ENCODE peak calls at places on chromosomes 11 and 22, in seven cellular contexts. One of them, this sample, is unnamed.

GRCh38 chr22:43953988-43954771 is 1.1 kb upstream of the SAMM50 start:
- DNase-seq in neural crest cell: no peak
- DNase-seq in lower lobe of right lung: no peak
- DNase-seq in AG04450: no peak
- DNase-seq in IMR-90: no peak
- DNase-seq in heart left ventricle: no peak
- DNase-seq in astrocyte of the spinal cord: no peak
- DNase-seq in this sample: no peak

GRCh38 chr11:29481721-29482120 is 535.1 kb downstream of the KCNA4 start:
- DNase-seq in astrocyte of the spinal cord: no peak
- DNase-seq in IMR-90: no peak
- DNase-seq in AG04450: no peak
- DNase-seq in neural crest cell: no peak
- DNase-seq in heart left ventricle: no peak
- DNase-seq in lower lobe of right lung: no peak
- DNase-seq in this sample: no peak

GRCh38 chr22:30208631-30209603 is 37.6 kb downstream of the LIF start:
- DNase-seq in neural crest cell: no peak
- DNase-seq in lower lobe of right lung: no peak
- DNase-seq in astrocyte of the spinal cord: peak; percentile 83
- DNase-seq in heart left ventricle: peak; percentile 88
- DNase-seq in AG04450: peak; percentile 86
- DNase-seq in IMR-90: peak; percentile 97
- DNase-seq in this sample: no peak

GRCh38 chr11:94178331-94178730 is 49.7 kb downstream of the PANX1 start:
- DNase-seq in AG04450: no peak
- DNase-seq in heart left ventricle: no peak
- DNase-seq in lower lobe of right lung: no peak
- DNase-seq in astrocyte of the spinal cord: no peak
- DNase-seq in neural crest cell: no peak
- DNase-seq in IMR-90: no peak
- DNase-seq in this sample: no peak

GRCh38 chr11:106939157-106939556 is 79.1 kb downstream of the GUCY1A2 start:
- DNase-seq in astrocyte of the spinal cord: no peak
- DNase-seq in lower lobe of right lung: no peak
- DNase-seq in AG04450: no peak
- DNase-seq in heart left ventricle: no peak
- DNase-seq in neural crest cell: no peak
- DNase-seq in IMR-90: no peak
- DNase-seq in this sample: no peak

GRCh38 chr22:29813563-29813962 is 24.5 kb downstream of the ASCC2 start:
- DNase-seq in neural crest cell: no peak
- DNase-seq in heart left ventricle: no peak
- DNase-seq in AG04450: no peak
- DNase-seq in IMR-90: no peak
- DNase-seq in astrocyte of the spinal cord: no peak
- DNase-seq in lower lobe of right lung: no peak
- DNase-seq in this sample: no peak

GRCh38 chr11:19713221-19714092 is 820 bp downstream of the NAV2 start:
- DNase-seq in lower lobe of right lung: peak; percentile 48
- DNase-seq in astrocyte of the spinal cord: peak; percentile 8
- DNase-seq in neural crest cell: peak; percentile 20
- DNase-seq in IMR-90: no peak
- DNase-seq in AG04450: no peak
- DNase-seq in heart left ventricle: peak; percentile 30
- DNase-seq in this sample: no peak

GRCh38 chr11:130522284-130522961 is 74.0 kb downstream of the ADAMTS15 start:
- DNase-seq in neural crest cell: peak; percentile 22
- DNase-seq in AG04450: peak; percentile 84
- DNase-seq in IMR-90: peak; percentile 97
- DNase-seq in lower lobe of right lung: peak; percentile 82
- DNase-seq in heart left ventricle: peak; percentile 97
- DNase-seq in astrocyte of the spinal cord: peak; percentile 93
- DNase-seq in this sample: no peak

GRCh38 chr11:19436932-19437331 is 196.2 kb upstream of the E2F8 start:
- DNase-seq in astrocyte of the spinal cord: no peak
- DNase-seq in AG04450: no peak
- DNase-seq in heart left ventricle: no peak
- DNase-seq in lower lobe of right lung: no peak
- DNase-seq in neural crest cell: no peak
- DNase-seq in IMR-90: no peak
- DNase-seq in this sample: no peak

GRCh38 chr22:28000361-28000760 is 81.3 kb upstream of the PITPNB start:
- DNase-seq in neural crest cell: no peak
- DNase-seq in astrocyte of the spinal cord: no peak
- DNase-seq in IMR-90: no peak
- DNase-seq in lower lobe of right lung: peak; percentile 32
- DNase-seq in AG04450: no peak
- DNase-seq in heart left ventricle: no peak
- DNase-seq in this sample: no peak

GRCh38 chr22:43425976-43426785 is 14.4 kb downstream of the MPPED1 start:
- DNase-seq in IMR-90: no peak
- DNase-seq in AG04450: no peak
- DNase-seq in heart left ventricle: peak; percentile 9
- DNase-seq in neural crest cell: no peak
- DNase-seq in lower lobe of right lung: peak; percentile 38
- DNase-seq in astrocyte of the spinal cord: no peak
- DNase-seq in this sample: no peak

GRCh38 chr22:27473533-27473932 is 328.0 kb downstream of the MN1 start:
- DNase-seq in astrocyte of the spinal cord: no peak
- DNase-seq in lower lobe of right lung: no peak
- DNase-seq in heart left ventricle: no peak
- DNase-seq in IMR-90: no peak
- DNase-seq in neural crest cell: no peak
- DNase-seq in AG04450: no peak
- DNase-seq in this sample: no peak

GRCh38 chr22:45903355-45904149 is 73.4 kb downstream of the WNT7B start:
- DNase-seq in neural crest cell: no peak
- DNase-seq in heart left ventricle: peak; percentile 40
- DNase-seq in IMR-90: peak; percentile 69
- DNase-seq in astrocyte of the spinal cord: peak; percentile 82
- DNase-seq in AG04450: peak; percentile 27
- DNase-seq in lower lobe of right lung: no peak
- DNase-seq in this sample: no peak

GRCh38 chr11:125588505-125588904 is 4.1 kb upstream of the STT3A start:
- DNase-seq in AG04450: no peak
- DNase-seq in neural crest cell: no peak
- DNase-seq in astrocyte of the spinal cord: no peak
- DNase-seq in lower lobe of right lung: no peak
- DNase-seq in IMR-90: peak; percentile 23
- DNase-seq in heart left ventricle: no peak
- DNase-seq in this sample: no peak

GRCh38 chr11:2804701-2805387 is 80.7 kb downstream of the CDKN1C start:
- DNase-seq in lower lobe of right lung: peak; percentile 44
- DNase-seq in AG04450: no peak
- DNase-seq in heart left ventricle: peak; percentile 76
- DNase-seq in IMR-90: no peak
- DNase-seq in astrocyte of the spinal cord: no peak
- DNase-seq in neural crest cell: no peak
- DNase-seq in this sample: peak; percentile 65

GRCh38 chr22:22744412-22745224 is 100.2 kb downstream of the GGTLC2 start:
- DNase-seq in lower lobe of right lung: no peak
- DNase-seq in neural crest cell: no peak
- DNase-seq in astrocyte of the spinal cord: no peak
- DNase-seq in heart left ventricle: no peak
- DNase-seq in IMR-90: no peak
- DNase-seq in AG04450: no peak
- DNase-seq in this sample: no peak

GRCh38 chr22:33601062-33601461 is 319.2 kb downstream of the LARGE1 start:
- DNase-seq in heart left ventricle: no peak
- DNase-seq in AG04450: no peak
- DNase-seq in astrocyte of the spinal cord: no peak
- DNase-seq in neural crest cell: no peak
- DNase-seq in lower lobe of right lung: no peak
- DNase-seq in IMR-90: no peak
- DNase-seq in this sample: no peak

GRCh38 chr22:33599596-33599995 is 320.7 kb downstream of the LARGE1 start:
- DNase-seq in astrocyte of the spinal cord: no peak
- DNase-seq in AG04450: no peak
- DNase-seq in IMR-90: no peak
- DNase-seq in neural crest cell: no peak
- DNase-seq in lower lobe of right lung: no peak
- DNase-seq in heart left ventricle: no peak
- DNase-seq in this sample: no peak

GRCh38 chr22:33600113-33600512 is 320.2 kb downstream of the LARGE1 start:
- DNase-seq in AG04450: no peak
- DNase-seq in IMR-90: no peak
- DNase-seq in neural crest cell: no peak
- DNase-seq in heart left ventricle: no peak
- DNase-seq in lower lobe of right lung: no peak
- DNase-seq in astrocyte of the spinal cord: no peak
- DNase-seq in this sample: no peak

GRCh38 chr22:33598821-33599220 is 321.5 kb downstream of the LARGE1 start:
- DNase-seq in lower lobe of right lung: no peak
- DNase-seq in heart left ventricle: no peak
- DNase-seq in neural crest cell: no peak
- DNase-seq in IMR-90: no peak
- DNase-seq in AG04450: no peak
- DNase-seq in astrocyte of the spinal cord: no peak
- DNase-seq in this sample: no peak

DNA sequence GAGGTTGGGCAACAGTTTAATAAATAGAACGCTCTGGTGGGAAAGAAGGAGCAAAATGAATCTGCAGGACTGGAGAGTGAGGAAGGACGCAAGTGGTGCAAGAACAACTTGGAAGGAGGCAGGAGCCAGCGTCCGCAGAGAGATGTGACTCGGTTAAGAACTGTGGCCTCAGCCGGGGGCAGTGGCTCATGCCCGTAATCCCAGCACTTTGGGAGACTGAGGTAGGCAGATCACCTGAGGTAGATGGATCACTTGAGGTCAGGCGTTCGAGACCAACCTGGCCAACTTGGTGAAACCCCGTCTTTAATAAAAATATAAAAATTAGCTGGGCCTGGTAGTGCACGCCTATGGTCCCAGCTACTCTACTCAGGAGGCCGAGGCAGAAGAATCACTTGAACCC is 319.7 kb downstream of the LARGE1 start:
- DNase-seq in astrocyte of the spinal cord: no peak
- DNase-seq in neural crest cell: no peak
- DNase-seq in IMR-90: no peak
- DNase-seq in lower lobe of right lung: no peak
- DNase-seq in AG04450: no peak
- DNase-seq in heart left ventricle: no peak
- DNase-seq in this sample: no peak
- TF ChIP-seq CTCF in astrocyte of the spinal cord: no peak
- TF ChIP-seq CTCF in neural crest cell: no peak
- TF ChIP-seq CTCF in IMR-90: no peak
- TF ChIP-seq CTCF in lower lobe of right lung: no peak
- TF ChIP-seq CTCF in AG04450: no peak
- TF ChIP-seq CTCF in heart left ventricle: no peak
- TF ChIP-seq CTCF in this sample: no peak

GRCh38 chr22:50209893-50210292 is 9.1 kb downstream of the SELENOO start:
- DNase-seq in IMR-90: peak; percentile 57
- DNase-seq in heart left ventricle: peak; percentile 69
- DNase-seq in lower lobe of right lung: peak; percentile 72
- DNase-seq in AG04450: no peak
- DNase-seq in astrocyte of the spinal cord: peak; percentile 51
- DNase-seq in neural crest cell: peak; percentile 71
- DNase-seq in this sample: no peak
- TF ChIP-seq CTCF in IMR-90: peak; percentile 83
- TF ChIP-seq CTCF in heart left ventricle: peak; percentile 84
- TF ChIP-seq CTCF in lower lobe of right lung: peak; percentile 81
- TF ChIP-seq CTCF in AG04450: peak; percentile 92
- TF ChIP-seq CTCF in astrocyte of the spinal cord: peak; percentile 96
- TF ChIP-seq CTCF in neural crest cell: peak; percentile 88
- TF ChIP-seq CTCF in this sample: peak; percentile 91

GRCh38 chr22:23774922-23775436 is 2.3 kb downstream of the MMP11 start:
- DNase-seq in astrocyte of the spinal cord: peak; percentile 62
- DNase-seq in lower lobe of right lung: no peak
- DNase-seq in neural crest cell: no peak
- DNase-seq in heart left ventricle: no peak
- DNase-seq in AG04450: no peak
- DNase-seq in IMR-90: peak; percentile 33
- DNase-seq in this sample: no peak

GRCh38 chr22:23774114-23774921 is 1.7 kb downstream of the MMP11 start:
- DNase-seq in lower lobe of right lung: no peak
- DNase-seq in neural crest cell: no peak
- DNase-seq in heart left ventricle: no peak
- DNase-seq in AG04450: no peak
- DNase-seq in IMR-90: no peak
- DNase-seq in astrocyte of the spinal cord: no peak
- DNase-seq in this sample: no peak

GRCh38 chr22:23769321-23769965 is 1.7 kb upstream of the CHCHD10 start:
- DNase-seq in heart left ventricle: no peak
- DNase-seq in AG04450: no peak
- DNase-seq in astrocyte of the spinal cord: no peak
- DNase-seq in IMR-90: no peak
- DNase-seq in neural crest cell: no peak
- DNase-seq in lower lobe of right lung: no peak
- DNase-seq in this sample: no peak

GRCh38 chr22:23773247-23774113 is 831 bp downstream of the MMP11 start:
- DNase-seq in astrocyte of the spinal cord: no peak
- DNase-seq in heart left ventricle: peak; percentile 37
- DNase-seq in neural crest cell: no peak
- DNase-seq in AG04450: no peak
- DNase-seq in IMR-90: no peak
- DNase-seq in lower lobe of right lung: no peak
- DNase-seq in this sample: no peak

DNA sequence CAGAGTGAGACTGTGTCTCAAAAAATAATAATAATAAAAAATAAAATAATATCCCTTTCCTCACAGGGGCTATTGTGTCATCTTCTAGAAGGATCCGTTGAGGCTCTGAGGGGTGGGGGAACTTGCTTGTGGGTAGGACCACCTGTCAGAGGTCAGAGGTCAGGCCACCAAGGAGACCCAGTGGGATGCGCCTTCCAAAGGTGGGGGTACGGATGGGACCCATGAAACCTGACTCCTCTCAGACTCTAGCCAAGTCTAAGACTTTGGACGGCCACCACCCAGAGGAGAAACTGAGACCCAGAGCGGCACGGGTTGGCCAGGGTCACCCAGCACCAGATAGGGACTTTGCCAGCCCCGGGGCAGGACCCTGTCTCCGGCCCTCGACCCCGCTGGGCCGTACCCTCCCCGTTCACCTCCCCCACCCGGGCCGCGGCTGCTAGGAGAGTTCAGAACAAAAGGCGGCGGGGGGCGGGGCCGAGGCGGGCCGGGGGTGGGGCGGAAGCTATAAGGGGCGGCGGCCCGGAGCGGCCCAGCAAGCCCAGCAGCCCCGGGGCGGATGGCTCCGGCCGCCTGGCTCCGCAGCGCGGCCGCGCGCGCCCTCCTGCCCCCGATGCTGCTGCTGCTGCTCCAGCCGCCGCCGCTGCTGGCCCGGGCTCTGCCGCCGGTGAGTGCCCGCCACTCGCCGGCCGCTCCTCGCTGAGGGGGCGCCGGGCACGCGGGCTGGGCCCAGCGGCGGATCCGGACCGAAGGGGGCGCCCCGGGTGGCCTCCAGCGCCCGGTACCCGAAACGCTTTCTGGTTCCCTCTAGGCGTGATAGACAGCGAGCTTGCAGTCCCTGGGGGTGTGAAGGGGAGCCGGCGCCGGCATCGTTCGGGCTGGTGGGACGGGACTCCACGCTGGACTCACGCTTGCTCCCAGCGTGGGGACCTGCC is at the start of gene MMP11:
- DNase-seq in IMR-90: no peak
- DNase-seq in neural crest cell: peak; percentile 59
- DNase-seq in heart left ventricle: peak; percentile 73
- DNase-seq in AG04450: no peak
- DNase-seq in lower lobe of right lung: peak; percentile 64
- DNase-seq in astrocyte of the spinal cord: no peak
- DNase-seq in this sample: no peak
- TF ChIP-seq CTCF in IMR-90: peak; percentile 7
- TF ChIP-seq CTCF in neural crest cell: no peak
- TF ChIP-seq CTCF in heart left ventricle: peak; percentile 30
- TF ChIP-seq CTCF in AG04450: peak; percentile 5
- TF ChIP-seq CTCF in lower lobe of right lung: peak; percentile 13
- TF ChIP-seq CTCF in astrocyte of the spinal cord: no peak
- TF ChIP-seq CTCF in this sample: no peak

GRCh38 chr22:20013382-20013871 is 3.2 kb downstream of the ARVCF start:
- DNase-seq in heart left ventricle: peak; percentile 72
- DNase-seq in IMR-90: peak; percentile 47
- DNase-seq in neural crest cell: peak; percentile 82
- DNase-seq in AG04450: no peak
- DNase-seq in astrocyte of the spinal cord: peak; percentile 60
- DNase-seq in lower lobe of right lung: peak; percentile 78
- DNase-seq in this sample: no peak
- TF ChIP-seq CTCF in heart left ventricle: peak; percentile 90
- TF ChIP-seq CTCF in IMR-90: peak; percentile 82
- TF ChIP-seq CTCF in neural crest cell: peak; percentile 87
- TF ChIP-seq CTCF in AG04450: peak; percentile 88
- TF ChIP-seq CTCF in astrocyte of the spinal cord: peak; percentile 95
- TF ChIP-seq CTCF in lower lobe of right lung: peak; percentile 83
- TF ChIP-seq CTCF in this sample: peak; percentile 92